ENCODE peak calls at places on chromosomes 1 and 21, in six cellular contexts. F is A549, Z is HepG2, E is K562, L is GM12878, O is endothelial cell of umbilical vein. U is an unnamed sample.

GRCh38 chr1:115404936-115405335 is 66.9 kb upstream of the NGF start:
- DNase-seq in F (no peak), Z (no peak), E (no peak), L (no peak), O (no peak), U (no peak)

GRCh38 chr21:17866590-17866989 is 47.4 kb upstream of the C21orf91 start:
- DNase-seq in F (no peak), Z (no peak), E (no peak), L (no peak), O (no peak), U (no peak)

GRCh38 chr1:22717038-22717758 is 6.6 kb downstream of the EPHB2 start:
- DNase-seq in F (no peak), Z (no peak), E (no peak), L (no peak), O (no peak), U (no peak)

GRCh38 chr1:63845346-63845745 is 71.5 kb downstream of the ROR1 start:
- DNase-seq in F (no peak), Z (no peak), E (no peak), L (no peak), O (no peak), U (no peak)

GRCh38 chr1:184866991-184867788 is 107.1 kb downstream of the NIBAN1 start:
- DNase-seq in F (no peak), Z (no peak), E (no peak), L (peak), O (no peak), U (peak)

GRCh38 chr21:26457817-26458216 is 115.3 kb downstream of the CYYR1 start:
- DNase-seq in F (no peak), Z (no peak), E (no peak), L (no peak), O (no peak), U (no peak)

GRCh38 chr1:204320413-204320812 is 39.3 kb downstream of the PLEKHA6 start:
- DNase-seq in F (no peak), Z (no peak), E (peak), L (no peak), O (no peak), U (no peak)

GRCh38 chr1:163614346-163614745 is 292.6 kb downstream of the NUF2 start:
- DNase-seq in F (no peak), Z (no peak), E (no peak), L (no peak), O (no peak), U (no peak)

GRCh38 chr1:222732216-222733159 is 4.5 kb upstream of the FAM177B start:
- DNase-seq in F (no peak), Z (no peak), E (no peak), L (peak), O (no peak), U (peak)

GRCh38 chr1:82646336-82646735 is 845.6 kb downstream of the ADGRL2 start:
- DNase-seq in F (no peak), Z (no peak), E (no peak), L (no peak), O (no peak), U (no peak)

GRCh38 chr21:43748622-43749021 is 27.5 kb downstream of the CSTB start:
- DNase-seq in F (no peak), Z (no peak), E (no peak), L (no peak), O (no peak), U (no peak)

GRCh38 chr1:189336115-189337100 is 1141.3 kb downstream of the BRINP3 start:
- DNase-seq in F (no peak), Z (peak), E (no peak), L (no peak), O (no peak), U (no peak)

GRCh38 chr1:180966310-180966709 is 53.6 kb downstream of the KIAA1614 start:
- DNase-seq in F (no peak), Z (no peak), E (no peak), L (no peak), O (no peak), U (no peak)

GRCh38 chr1:4584471-4584870 is 69.9 kb upstream of the AJAP1 start:
- DNase-seq in F (no peak), Z (no peak), E (no peak), L (no peak), O (no peak), U (no peak)

GRCh38 chr1:40064797-40065492 is 24.4 kb downstream of the CAP1 start:
- DNase-seq in F (no peak), Z (no peak), E (no peak), L (peak), O (no peak), U (peak)

GRCh38 chr1:115337633-115338456 is at the start of gene NGF:
- DNase-seq in F (peak), Z (no peak), E (no peak), L (no peak), O (no peak), U (no peak)

GRCh38 chr1:20439282-20439681 is 46.7 kb downstream of the CAMK2N1 start:
- DNase-seq in F (no peak), Z (no peak), E (peak), L (no peak), O (peak), U (peak)

GRCh38 chr1:88661188-88661587 is 22.9 kb upstream of the PKN2 start:
- DNase-seq in F (no peak), Z (no peak), E (no peak), L (no peak), O (no peak), U (no peak)

GRCh38 chr21:25994758-25995163 is 175.8 kb downstream of the APP start:
- DNase-seq in F (no peak), Z (no peak), E (no peak), L (no peak), O (no peak), U (no peak)

GRCh38 chr1:83802023-83802422 is 196.9 kb downstream of the TTLL7 start:
- DNase-seq in F (no peak), Z (no peak), E (no peak), L (no peak), O (no peak), U (no peak)

GRCh38 chr1:19461352-19461645 is 24.0 kb downstream of the CAPZB start:
- DNase-seq in F (no peak), Z (no peak), E (no peak), L (no peak), O (no peak), U (no peak)

GRCh38 chr21:28336299-28336698 is 656.4 kb downstream of the LTN1 start:
- DNase-seq in F (no peak), Z (peak), E (no peak), L (no peak), O (peak), U (peak)
- TF ChIP-seq CTCF in F (no peak), Z (peak), E (no peak), L (no peak), O (peak), U (no peak)

GRCh38 chr21:41821081-41821755 is 54.4 kb upstream of the RIPK4 start:
- DNase-seq in F (no peak), Z (no peak), E (no peak), L (no peak), O (no peak), U (no peak)

GRCh38 chr21:41821756-41822431 is 55.0 kb upstream of the RIPK4 start:
- DNase-seq in F (no peak), Z (no peak), E (no peak), L (no peak), O (no peak), U (no peak)

GRCh38 chr21:41819856-41820281 is 53.0 kb upstream of the RIPK4 start:
- DNase-seq in F (no peak), Z (no peak), E (no peak), L (no peak), O (no peak), U (no peak)

GRCh38 chr21:41819236-41819855 is 52.5 kb upstream of the RIPK4 start:
- DNase-seq in F (no peak), Z (no peak), E (no peak), L (no peak), O (no peak), U (no peak)

DNA sequence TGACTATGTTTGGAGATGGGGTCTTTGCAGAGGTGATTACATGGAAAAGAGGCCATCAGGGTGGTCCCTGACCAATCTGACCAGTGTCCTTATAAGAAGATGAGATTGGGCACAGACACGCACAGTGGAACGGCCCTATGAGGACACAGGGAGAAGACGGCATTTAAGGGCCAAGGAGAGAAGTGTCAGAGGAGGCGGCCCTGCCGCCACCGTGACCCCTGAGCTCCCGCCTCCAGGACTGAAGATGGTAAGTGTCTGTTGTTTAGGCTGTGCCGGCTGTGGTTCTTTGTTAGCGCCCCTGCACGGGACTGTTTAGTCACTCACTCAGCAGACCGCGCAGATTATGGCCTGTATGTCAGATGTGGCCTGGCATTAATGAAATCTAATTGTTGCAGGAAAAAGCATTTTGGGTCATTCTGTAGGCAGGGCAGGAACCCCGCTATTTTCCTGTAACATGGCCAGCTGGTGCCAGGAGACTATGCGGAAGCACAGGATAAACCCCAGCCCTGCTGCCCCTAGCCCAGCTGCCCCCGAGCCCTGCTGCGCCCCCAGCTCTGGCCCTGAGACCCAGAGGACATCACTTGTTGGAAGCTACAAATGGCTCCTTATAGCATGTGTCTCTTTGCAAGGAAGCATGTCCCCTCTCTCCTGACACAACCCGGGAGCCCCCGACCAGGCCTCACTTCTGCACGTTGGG is 53.7 kb upstream of the RIPK4 start:
- DNase-seq in F (no peak), Z (no peak), E (no peak), L (no peak), O (no peak), U (no peak)
- TF ChIP-seq MYC in F (no peak), Z (no peak), E (no peak), L (no peak), O (no peak), U (no peak)

GRCh38 chr1:24151175-24151533 is 8.2 kb upstream of the IL22RA1 start:
- DNase-seq in F (no peak), Z (peak), E (no peak), L (no peak), O (no peak), U (no peak)

GRCh38 chr1:24147194-24147593 is 4.3 kb upstream of the IL22RA1 start:
- DNase-seq in F (no peak), Z (no peak), E (no peak), L (no peak), O (no peak), U (no peak)

GRCh38 chr1:24152631-24153494 is 9.9 kb upstream of the IL22RA1 start:
- DNase-seq in F (no peak), Z (no peak), E (no peak), L (no peak), O (no peak), U (no peak)

GRCh38 chr1:24149854-24150227 is 6.9 kb upstream of the IL22RA1 start:
- DNase-seq in F (peak), Z (no peak), E (peak), L (no peak), O (peak), U (peak)

DNA sequence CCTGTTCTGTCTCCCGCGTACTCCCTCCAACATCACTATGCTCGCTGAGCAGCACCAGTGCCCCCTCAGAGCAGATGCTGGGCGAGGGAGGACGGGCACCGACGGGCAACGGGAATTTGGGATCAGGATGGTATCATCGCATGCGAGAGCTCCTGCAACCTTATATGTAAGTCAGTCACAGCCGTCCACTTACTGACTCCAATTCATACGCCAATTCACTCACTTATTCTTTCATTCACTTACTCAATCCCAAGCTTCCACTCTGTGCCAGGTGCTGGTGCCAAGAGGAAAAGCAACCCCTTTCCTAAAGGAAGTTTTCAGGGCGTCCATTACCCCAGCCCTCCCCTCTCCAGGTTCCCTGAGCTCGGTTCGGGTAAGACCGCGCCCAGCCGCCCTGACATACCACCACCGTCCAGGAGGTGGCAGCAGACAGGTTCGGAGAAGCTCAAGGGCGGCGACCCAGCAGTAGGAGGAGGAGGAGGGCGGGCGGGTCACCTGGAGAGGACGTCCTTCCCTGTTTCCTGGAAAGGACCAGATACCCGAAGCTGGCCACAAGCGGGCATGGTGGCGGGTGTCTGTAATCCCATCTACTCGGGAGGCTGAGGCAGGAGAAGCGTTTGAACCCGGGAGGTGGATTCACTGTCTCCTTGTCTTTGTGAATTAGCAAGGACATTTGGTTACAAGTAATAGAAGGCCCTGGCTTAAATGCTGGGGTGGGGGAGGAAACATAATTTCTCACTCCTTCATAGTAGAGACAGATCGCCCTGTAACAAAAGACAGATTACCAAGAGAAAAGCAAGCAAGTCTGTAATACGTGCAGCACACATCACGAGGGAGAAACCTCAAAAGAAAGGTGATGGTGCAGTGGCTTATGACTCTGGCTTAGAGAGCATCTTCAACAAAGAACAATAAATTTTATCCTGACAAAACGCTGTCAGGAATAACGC is 7.6 kb upstream of the IL22RA1 start:
- DNase-seq in F (peak), Z (peak), E (peak), L (peak), O (peak), U (peak)
- H3K4me3 ChIP-seq in F (peak), Z (peak), E (no peak), L (no peak), O (no peak), U (no peak)

DNA sequence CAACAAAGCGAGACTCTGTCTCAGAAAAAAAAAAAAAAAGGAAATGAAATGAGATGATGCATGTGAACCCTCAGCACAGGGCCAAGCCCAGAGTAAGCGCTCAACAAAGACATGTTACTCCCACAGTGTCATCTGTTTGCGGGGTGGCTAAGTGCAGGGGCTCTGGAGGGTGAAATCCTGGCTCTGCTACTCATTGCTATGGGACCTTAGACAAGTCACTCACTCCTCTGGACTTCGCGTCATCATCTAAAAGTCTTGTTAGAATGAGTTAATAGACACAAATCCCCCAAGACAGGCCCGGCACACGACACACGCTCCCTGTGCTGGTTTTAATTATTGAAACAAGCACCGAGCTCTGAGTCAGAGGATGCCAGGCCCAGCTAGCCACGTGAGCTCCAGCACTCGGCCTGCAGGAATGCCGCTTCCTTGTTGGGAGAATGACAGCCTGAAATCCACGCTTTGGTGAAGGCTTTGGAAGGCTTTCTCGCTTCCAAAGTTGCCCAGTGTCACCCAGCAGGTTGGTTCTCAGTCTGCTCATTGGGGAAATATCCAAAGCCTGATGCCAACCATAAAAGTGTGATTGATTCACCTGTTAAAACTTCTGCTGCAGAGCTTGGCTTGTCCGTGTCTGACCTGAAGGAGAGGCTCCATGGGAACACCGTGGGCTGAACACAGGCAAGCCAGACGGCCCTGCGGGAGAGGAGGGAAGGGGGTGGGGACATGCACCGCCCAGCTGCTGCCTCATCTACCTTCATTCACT is 36.7 kb upstream of the TARDBP start:
- DNase-seq in F (peak), Z (peak), E (no peak), L (no peak), O (no peak), U (no peak)
- TF ChIP-seq CTCF in F (no peak), Z (no peak), E (no peak), L (no peak), O (no peak), U (no peak)

DNA sequence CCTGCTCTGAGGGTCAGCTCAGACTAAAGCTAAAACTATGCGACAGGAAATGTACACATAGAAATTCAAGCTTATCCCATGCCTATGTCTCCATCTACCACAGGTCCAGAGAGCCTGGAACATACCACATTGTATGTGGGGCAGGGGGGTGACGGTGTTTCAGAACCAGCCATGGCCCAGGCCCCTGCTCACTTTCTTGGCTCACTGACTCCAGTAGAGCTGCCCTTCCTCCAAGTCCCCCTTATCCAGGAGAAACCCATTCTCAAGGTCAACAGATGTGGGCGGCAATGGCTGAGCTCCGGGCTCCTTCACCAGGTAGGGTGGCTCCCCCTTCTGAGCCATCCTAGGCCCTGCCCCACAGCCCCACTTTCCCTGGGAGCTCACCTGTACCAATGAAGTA is 21.0 kb downstream of the CACNA1S start:
- DNase-seq in F (no peak), Z (no peak), E (no peak), L (no peak), O (no peak), U (no peak)
- TF ChIP-seq MYC in F (no peak), Z (no peak), E (no peak), L (no peak), O (no peak), U (no peak)

GRCh38 chr1:156595016-156595415 is 3.4 kb downstream of the NAXE start:
- DNase-seq in F (no peak), Z (no peak), E (no peak), L (no peak), O (no peak), U (no peak)

GRCh38 chr1:156592158-156592909 is 758 bp downstream of the NAXE start:
- DNase-seq in F (no peak), Z (no peak), E (no peak), L (no peak), O (peak), U (no peak)

GRCh38 chr1:156591432-156592157 is at the start of gene NAXE:
- DNase-seq in F (peak), Z (peak), E (peak), L (no peak), O (peak), U (peak)

GRCh38 chr1:156594124-156594678 is 2.6 kb downstream of the NAXE start:
- DNase-seq in F (no peak), Z (no peak), E (no peak), L (no peak), O (no peak), U (no peak)

DNA sequence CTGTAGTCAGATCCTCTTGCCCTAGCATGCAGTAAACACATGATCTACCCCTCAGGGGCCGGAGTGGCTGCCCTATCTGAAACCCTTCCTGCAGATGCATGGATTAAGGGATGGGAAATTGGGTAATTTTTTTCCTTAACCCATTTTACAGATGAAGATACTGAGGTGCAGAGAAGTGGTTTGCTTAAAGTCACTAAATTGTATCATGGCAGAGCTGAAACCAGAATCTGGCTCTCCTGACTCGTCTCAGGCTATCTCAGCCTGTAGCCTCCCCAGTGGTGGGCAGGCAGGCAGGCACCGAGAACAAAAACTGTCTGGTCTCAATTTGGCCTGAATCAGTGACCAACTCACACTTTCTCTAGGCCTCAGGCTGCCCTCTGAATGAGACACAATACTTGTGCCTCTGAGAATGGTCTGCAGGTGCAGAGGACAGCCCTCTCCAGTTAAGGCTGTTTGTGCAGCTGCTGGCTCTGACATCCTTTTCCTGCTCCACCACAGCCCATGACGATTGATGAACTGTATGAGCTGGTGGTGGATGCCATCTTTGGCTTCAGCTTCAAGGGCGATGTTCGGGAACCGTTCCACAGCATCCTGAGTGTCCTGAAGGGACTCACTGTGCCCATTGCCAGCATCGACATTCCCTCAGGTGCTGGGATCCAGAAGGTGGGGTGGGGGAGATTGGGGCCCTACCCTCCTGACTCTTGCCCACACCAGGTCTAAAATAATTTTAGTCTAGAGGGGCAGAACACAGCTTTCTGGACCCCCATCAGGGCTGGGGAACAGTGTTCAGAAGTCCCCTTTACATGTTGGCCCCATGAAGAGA is 1.5 kb downstream of the NAXE start:
- DNase-seq in F (no peak), Z (no peak), E (no peak), L (no peak), O (peak), U (no peak)
- H3K4me3 ChIP-seq in F (no peak), Z (no peak), E (peak), L (no peak), O (peak), U (peak)

U was measured in NB4.